ENCODE peak calls at places on chromosome 4, in seven cellular contexts. V is OCI-LY7, N is EL, G is fibroblast of the conjunctiva, J is posterior vena cava, Y is T-helper 9 cell, O is NCI-H1694 treated with DMSO at 0.1 percent for 48 hours. M is an unnamed sample.

GRCh38 chr4:87041142-87041541 is 106.3 kb downstream of the AFF1 start:
- DNase-seq in V (no peak), N (peak; percentile 27), G (no peak), J (no peak), Y (no peak), O (no peak), M (no peak)

GRCh38 chr4:126221717-126222116 is 907.0 kb downstream of the FAT4 start:
- DNase-seq in V (no peak), N (no peak), G (no peak), J (no peak), Y (no peak), O (no peak), M (peak; percentile 13)

GRCh38 chr4:31298737-31299136 is 578.6 kb downstream of the PCDH7 start:
- DNase-seq in V (no peak), N (no peak), G (no peak), J (no peak), Y (no peak), O (no peak), M (no peak)

GRCh38 chr4:140533951-140534480 is 10.0 kb downstream of the ELMOD2 start:
- DNase-seq in V (no peak), N (peak; percentile 38), G (no peak), J (no peak), Y (no peak), O (no peak), M (no peak)

GRCh38 chr4:116878280-116878679 is 207.1 kb downstream of the TRAM1L1 start:
- DNase-seq in V (no peak), N (no peak), G (no peak), J (no peak), Y (no peak), O (no peak), M (no peak)

GRCh38 chr4:108834787-108835384 is 72.0 kb upstream of the ETNPPL start:
- DNase-seq in V (peak; percentile 48), N (peak; percentile 41), G (no peak), J (no peak), Y (no peak), O (peak; percentile 18), M (peak; percentile 40)

GRCh38 chr4:173748353-173748752 is 218.3 kb upstream of the HAND2 start:
- DNase-seq in V (no peak), N (no peak), G (no peak), J (no peak), Y (no peak), O (no peak), M (no peak)

GRCh38 chr4:187839765-187840164 is 155.8 kb upstream of the ZFP42 start:
- DNase-seq in V (no peak), N (no peak), G (no peak), J (no peak), Y (no peak), O (no peak), M (no peak)

GRCh38 chr4:183142566-183143545 is 43.8 kb downstream of the WWC2 start:
- DNase-seq in V (no peak), N (peak; percentile 88), G (peak; percentile 71), J (no peak), Y (no peak), O (no peak), M (peak; percentile 37)

GRCh38 chr4:186580669-186581068 is 25.3 kb upstream of the MTNR1A start:
- DNase-seq in V (no peak), N (no peak), G (no peak), J (no peak), Y (no peak), O (no peak), M (peak; percentile 12)

GRCh38 chr4:152106113-152106763 is 345.4 kb upstream of the GATB start:
- DNase-seq in V (no peak), N (peak; percentile 97), G (peak; percentile 80), J (peak; percentile 96), Y (no peak), O (no peak), M (peak; percentile 86)

GRCh38 chr4:43132010-43132582 is 239.6 kb downstream of the GRXCR1 start:
- DNase-seq in V (peak; percentile 65), N (peak; percentile 3), G (peak; percentile 31), J (no peak), Y (no peak), O (peak; percentile 64), M (peak; percentile 61)

GRCh38 chr4:804804-805203 is 21.1 kb downstream of the CPLX1 start:
- DNase-seq in V (no peak), N (no peak), G (no peak), J (peak; percentile 53), Y (no peak), O (no peak), M (no peak)

GRCh38 chr4:185879666-185880312 is 67.8 kb upstream of the SORBS2 start:
- DNase-seq in V (peak; percentile 85), N (no peak), G (no peak), J (no peak), Y (no peak), O (no peak), M (no peak)

GRCh38 chr4:54110019-54110416 is 10.1 kb downstream of the GSX2 start:
- DNase-seq in V (no peak), N (no peak), G (no peak), J (no peak), Y (no peak), O (no peak), M (no peak)

GRCh38 chr4:152478456-152479237 is 57.2 kb downstream of the FBXW7 start:
- DNase-seq in V (no peak), N (no peak), G (no peak), J (no peak), Y (no peak), O (no peak), M (no peak)

GRCh38 chr4:112270643-112271484 is 14.8 kb downstream of the TIFA start:
- DNase-seq in V (no peak), N (peak; percentile 76), G (peak; percentile 67), J (no peak), Y (no peak), O (no peak), M (no peak)

GRCh38 chr4:154049457-154050181 is 260.7 kb upstream of the SFRP2 start:
- DNase-seq in V (peak; percentile 1), N (no peak), G (peak; percentile 88), J (no peak), Y (no peak), O (no peak), M (peak; percentile 79)

GRCh38 chr4:54784188-54784671 is 126.5 kb downstream of the KIT start:
- DNase-seq in V (no peak), N (peak; percentile 92), G (peak; percentile 77), J (peak; percentile 93), Y (no peak), O (no peak), M (no peak)

GRCh38 chr4:121380448-121381147 is at the start of gene QRFPR:
- DNase-seq in V (no peak), N (peak; percentile 18), G (no peak), J (no peak), Y (no peak), O (no peak), M (peak; percentile 71)

GRCh38 chr4:10527438-10527837 is 70.2 kb upstream of the ZNF518B start:
- DNase-seq in V (no peak), N (no peak), G (no peak), J (no peak), Y (no peak), O (no peak), M (no peak)

GRCh38 chr4:52894408-52894807 is 32.3 kb downstream of the RASL11B start:
- DNase-seq in V (no peak), N (no peak), G (peak; percentile 27), J (no peak), Y (no peak), O (no peak), M (no peak)

GRCh38 chr4:171929907-171930306 is 116.7 kb downstream of the GALNTL6 start:
- DNase-seq in V (no peak), N (no peak), G (no peak), J (peak; percentile 71), Y (no peak), O (no peak), M (no peak)

GRCh38 chr4:104596189-104596588 is 101.5 kb upstream of the CXXC4 start:
- DNase-seq in V (no peak), N (no peak), G (no peak), J (no peak), Y (no peak), O (no peak), M (no peak)

GRCh38 chr4:98745372-98745771 is 87.0 kb upstream of the TSPAN5 start:
- DNase-seq in V (peak; percentile 10), N (peak; percentile 23), G (no peak), J (no peak), Y (no peak), O (peak; percentile 1), M (peak; percentile 18)

GRCh38 chr4:16931906-16932305 is 33.5 kb upstream of the LDB2 start:
- DNase-seq in V (no peak), N (no peak), G (peak; percentile 20), J (no peak), Y (no peak), O (no peak), M (no peak)

M was measured in mesendoderm.